ENCODE peak calls at places on chromosomes 5 and 9, in eight cellular contexts. One of them, this sample, is unnamed.

GRCh38 chr5:138438724-138439536 is at the start of gene REEP2:
- DNase-seq in IMR-90: peak
- DNase-seq in CD8-positive, alpha-beta T cell: peak
- DNase-seq in ovary: peak
- DNase-seq in effector memory CD4-positive, alpha-beta T cell: peak
- DNase-seq in AG04450: no peak
- DNase-seq in GM23248: peak
- DNase-seq in upper lobe of left lung: peak
- DNase-seq in this sample: peak

GRCh38 chr9:32839013-32839442 is 55.7 kb downstream of the TMEM215 start:
- DNase-seq in IMR-90: no peak
- DNase-seq in CD8-positive, alpha-beta T cell: no peak
- DNase-seq in ovary: no peak
- DNase-seq in effector memory CD4-positive, alpha-beta T cell: no peak
- DNase-seq in AG04450: no peak
- DNase-seq in GM23248: no peak
- DNase-seq in upper lobe of left lung: no peak
- DNase-seq in this sample: no peak

GRCh38 chr9:88753691-88754367 is 218.9 kb downstream of the NXNL2 start:
- DNase-seq in IMR-90: peak
- DNase-seq in CD8-positive, alpha-beta T cell: no peak
- DNase-seq in ovary: no peak
- DNase-seq in effector memory CD4-positive, alpha-beta T cell: no peak
- DNase-seq in AG04450: no peak
- DNase-seq in GM23248: no peak
- DNase-seq in upper lobe of left lung: no peak
- DNase-seq in this sample: no peak

GRCh38 chr9:131366745-131367401 is 27.0 kb upstream of the PRRC2B start:
- DNase-seq in IMR-90: peak
- DNase-seq in CD8-positive, alpha-beta T cell: no peak
- DNase-seq in ovary: peak
- DNase-seq in effector memory CD4-positive, alpha-beta T cell: no peak
- DNase-seq in AG04450: no peak
- DNase-seq in GM23248: peak
- DNase-seq in upper lobe of left lung: peak
- DNase-seq in this sample: no peak

GRCh38 chr5:37776826-37777225 is 63.0 kb downstream of the GDNF start:
- DNase-seq in IMR-90: peak
- DNase-seq in CD8-positive, alpha-beta T cell: no peak
- DNase-seq in ovary: no peak
- DNase-seq in effector memory CD4-positive, alpha-beta T cell: no peak
- DNase-seq in AG04450: no peak
- DNase-seq in GM23248: peak
- DNase-seq in upper lobe of left lung: no peak
- DNase-seq in this sample: no peak

GRCh38 chr5:11684607-11685006 is 219.6 kb downstream of the CTNND2 start:
- DNase-seq in IMR-90: no peak
- DNase-seq in CD8-positive, alpha-beta T cell: no peak
- DNase-seq in ovary: no peak
- DNase-seq in effector memory CD4-positive, alpha-beta T cell: no peak
- DNase-seq in AG04450: no peak
- DNase-seq in GM23248: no peak
- DNase-seq in upper lobe of left lung: no peak
- DNase-seq in this sample: no peak

GRCh38 chr9:16344343-16344742 is 526.1 kb downstream of the BNC2 start:
- DNase-seq in IMR-90: peak
- DNase-seq in CD8-positive, alpha-beta T cell: no peak
- DNase-seq in ovary: peak
- DNase-seq in effector memory CD4-positive, alpha-beta T cell: no peak
- DNase-seq in AG04450: peak
- DNase-seq in GM23248: peak
- DNase-seq in upper lobe of left lung: no peak
- DNase-seq in this sample: no peak

GRCh38 chr9:36023260-36024048 is 13.3 kb upstream of the RECK start:
- DNase-seq in IMR-90: peak
- DNase-seq in CD8-positive, alpha-beta T cell: peak
- DNase-seq in ovary: peak
- DNase-seq in effector memory CD4-positive, alpha-beta T cell: peak
- DNase-seq in AG04450: no peak
- DNase-seq in GM23248: peak
- DNase-seq in upper lobe of left lung: peak
- DNase-seq in this sample: no peak

GRCh38 chr9:95135756-95136155 is 181.8 kb downstream of the FANCC start:
- DNase-seq in IMR-90: no peak
- DNase-seq in CD8-positive, alpha-beta T cell: no peak
- DNase-seq in ovary: no peak
- DNase-seq in effector memory CD4-positive, alpha-beta T cell: no peak
- DNase-seq in AG04450: no peak
- DNase-seq in GM23248: no peak
- DNase-seq in upper lobe of left lung: no peak
- DNase-seq in this sample: no peak

GRCh38 chr9:8850916-8851315 is 1051.3 kb upstream of the DMAC1 start:
- DNase-seq in IMR-90: no peak
- DNase-seq in CD8-positive, alpha-beta T cell: no peak
- DNase-seq in ovary: no peak
- DNase-seq in effector memory CD4-positive, alpha-beta T cell: no peak
- DNase-seq in AG04450: no peak
- DNase-seq in GM23248: no peak
- DNase-seq in upper lobe of left lung: no peak
- DNase-seq in this sample: no peak

GRCh38 chr5:56812110-56812509 is 3.2 kb upstream of the MAP3K1 start:
- DNase-seq in IMR-90: peak
- DNase-seq in CD8-positive, alpha-beta T cell: no peak
- DNase-seq in ovary: no peak
- DNase-seq in effector memory CD4-positive, alpha-beta T cell: no peak
- DNase-seq in AG04450: no peak
- DNase-seq in GM23248: peak
- DNase-seq in upper lobe of left lung: no peak
- DNase-seq in this sample: no peak

GRCh38 chr9:79134654-79135053 is 437.1 kb upstream of the TLE4 start:
- DNase-seq in IMR-90: peak
- DNase-seq in CD8-positive, alpha-beta T cell: no peak
- DNase-seq in ovary: no peak
- DNase-seq in effector memory CD4-positive, alpha-beta T cell: no peak
- DNase-seq in AG04450: no peak
- DNase-seq in GM23248: peak
- DNase-seq in upper lobe of left lung: no peak
- DNase-seq in this sample: no peak

GRCh38 chr5:173010547-173011464 is 27.2 kb downstream of the ATP6V0E1 start:
- DNase-seq in IMR-90: peak
- DNase-seq in CD8-positive, alpha-beta T cell: no peak
- DNase-seq in ovary: no peak
- DNase-seq in effector memory CD4-positive, alpha-beta T cell: no peak
- DNase-seq in AG04450: no peak
- DNase-seq in GM23248: peak
- DNase-seq in upper lobe of left lung: peak
- DNase-seq in this sample: peak

GRCh38 chr9:126617740-126618133 is 4.0 kb downstream of the LMX1B start:
- DNase-seq in IMR-90: no peak
- DNase-seq in CD8-positive, alpha-beta T cell: no peak
- DNase-seq in ovary: no peak
- DNase-seq in effector memory CD4-positive, alpha-beta T cell: no peak
- DNase-seq in AG04450: no peak
- DNase-seq in GM23248: no peak
- DNase-seq in upper lobe of left lung: no peak
- DNase-seq in this sample: no peak

GRCh38 chr9:133191989-133192388 is 17.1 kb downstream of the OBP2B start:
- DNase-seq in IMR-90: no peak
- DNase-seq in CD8-positive, alpha-beta T cell: no peak
- DNase-seq in ovary: no peak
- DNase-seq in effector memory CD4-positive, alpha-beta T cell: no peak
- DNase-seq in AG04450: no peak
- DNase-seq in GM23248: no peak
- DNase-seq in upper lobe of left lung: no peak
- DNase-seq in this sample: no peak

GRCh38 chr9:132631280-132631679 is 38.5 kb downstream of the DDX31 start:
- DNase-seq in IMR-90: peak
- DNase-seq in CD8-positive, alpha-beta T cell: no peak
- DNase-seq in ovary: no peak
- DNase-seq in effector memory CD4-positive, alpha-beta T cell: no peak
- DNase-seq in AG04450: peak
- DNase-seq in GM23248: peak
- DNase-seq in upper lobe of left lung: no peak
- DNase-seq in this sample: no peak

DNA sequence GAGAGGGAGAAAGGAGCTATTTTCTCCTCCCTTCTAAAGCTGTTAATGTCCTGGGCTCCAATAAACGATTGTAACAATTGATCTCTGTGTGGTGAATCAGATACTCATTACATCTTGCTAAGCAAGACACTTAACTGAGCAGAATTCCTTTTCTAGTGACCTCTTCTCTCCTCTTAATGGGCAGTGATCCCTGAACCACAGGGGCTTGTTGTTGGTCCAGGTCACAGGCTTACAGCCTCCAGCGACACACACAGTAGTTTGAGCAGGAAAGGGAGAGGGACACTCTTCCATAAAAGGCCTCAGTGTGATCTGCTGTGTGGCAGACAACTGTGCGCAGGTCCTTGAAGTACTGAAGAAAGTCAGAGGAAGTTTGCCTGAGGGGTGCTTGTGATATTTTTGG is 58.5 kb upstream of the MYO10 start:
- DNase-seq in IMR-90: no peak
- DNase-seq in CD8-positive, alpha-beta T cell: no peak
- DNase-seq in ovary: no peak
- DNase-seq in effector memory CD4-positive, alpha-beta T cell: no peak
- DNase-seq in AG04450: no peak
- DNase-seq in GM23248: peak
- DNase-seq in upper lobe of left lung: no peak
- DNase-seq in this sample: no peak
- H3K27ac ChIP-seq in IMR-90: peak
- H3K27ac ChIP-seq in CD8-positive, alpha-beta T cell: no peak
- H3K27ac ChIP-seq in ovary: no peak
- H3K27ac ChIP-seq in effector memory CD4-positive, alpha-beta T cell: no peak
- H3K27ac ChIP-seq in AG04450: no peak
- H3K27ac ChIP-seq in GM23248: no peak
- H3K27ac ChIP-seq in upper lobe of left lung: no peak
- H3K27ac ChIP-seq in this sample: no peak

DNA sequence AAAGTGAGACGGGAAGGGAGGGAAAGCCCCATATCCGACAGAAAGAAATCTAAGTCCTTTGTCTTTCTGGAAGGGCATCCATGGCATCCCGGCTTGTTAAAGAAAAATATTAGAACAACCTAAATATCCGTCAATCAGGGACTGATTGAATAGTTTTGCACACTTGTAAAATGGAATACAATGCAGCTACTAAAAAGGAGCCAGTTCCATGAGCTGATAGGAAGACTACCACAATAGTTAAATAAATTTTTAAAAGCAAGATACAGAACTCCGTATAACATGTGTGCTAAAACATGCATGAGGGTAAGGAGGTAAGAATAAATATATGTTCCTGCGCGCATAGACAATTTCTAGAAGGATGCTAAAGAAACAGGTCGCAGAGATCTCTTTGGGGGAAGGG is 12.8 kb upstream of the GNPDA1 start:
- DNase-seq in IMR-90: no peak
- DNase-seq in CD8-positive, alpha-beta T cell: no peak
- DNase-seq in ovary: no peak
- DNase-seq in effector memory CD4-positive, alpha-beta T cell: no peak
- DNase-seq in AG04450: no peak
- DNase-seq in GM23248: no peak
- DNase-seq in upper lobe of left lung: no peak
- DNase-seq in this sample: no peak
- H3K27ac ChIP-seq in IMR-90: no peak
- H3K27ac ChIP-seq in CD8-positive, alpha-beta T cell: peak
- H3K27ac ChIP-seq in ovary: no peak
- H3K27ac ChIP-seq in effector memory CD4-positive, alpha-beta T cell: peak
- H3K27ac ChIP-seq in AG04450: no peak
- H3K27ac ChIP-seq in GM23248: no peak
- H3K27ac ChIP-seq in upper lobe of left lung: no peak
- H3K27ac ChIP-seq in this sample: peak

GRCh38 chr5:1220351-1220750 is 4.8 kb upstream of the SLC6A18 start:
- DNase-seq in IMR-90: no peak
- DNase-seq in CD8-positive, alpha-beta T cell: no peak
- DNase-seq in ovary: no peak
- DNase-seq in effector memory CD4-positive, alpha-beta T cell: no peak
- DNase-seq in AG04450: no peak
- DNase-seq in GM23248: no peak
- DNase-seq in upper lobe of left lung: no peak
- DNase-seq in this sample: no peak
- H3K27ac ChIP-seq in IMR-90: no peak
- H3K27ac ChIP-seq in CD8-positive, alpha-beta T cell: no peak
- H3K27ac ChIP-seq in ovary: no peak
- H3K27ac ChIP-seq in effector memory CD4-positive, alpha-beta T cell: no peak
- H3K27ac ChIP-seq in AG04450: no peak
- H3K27ac ChIP-seq in GM23248: no peak
- H3K27ac ChIP-seq in upper lobe of left lung: no peak
- H3K27ac ChIP-seq in this sample: no peak

DNA sequence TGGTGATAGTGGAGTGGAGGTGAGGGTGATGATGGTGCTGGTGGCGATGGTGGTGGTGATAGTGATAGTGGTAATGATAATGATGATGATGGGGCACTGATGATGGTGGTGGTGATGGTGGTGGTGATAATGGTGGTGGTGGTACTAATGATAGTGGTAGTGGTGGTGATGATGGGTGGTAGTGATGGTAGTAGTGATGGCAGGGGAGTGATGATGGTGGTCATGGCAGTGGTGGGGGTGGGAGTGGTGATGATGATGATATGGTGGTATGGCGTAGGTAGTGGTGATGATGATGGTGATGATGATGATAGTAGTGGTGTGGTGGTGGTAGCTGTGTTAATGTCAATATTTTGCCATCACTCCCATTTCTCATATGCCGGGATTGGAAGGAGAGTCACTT is 44.5 kb upstream of the ORM1 start:
- DNase-seq in IMR-90: no peak
- DNase-seq in CD8-positive, alpha-beta T cell: no peak
- DNase-seq in ovary: peak
- DNase-seq in effector memory CD4-positive, alpha-beta T cell: no peak
- DNase-seq in AG04450: no peak
- DNase-seq in GM23248: no peak
- DNase-seq in upper lobe of left lung: no peak
- DNase-seq in this sample: no peak
- H3K27ac ChIP-seq in IMR-90: no peak
- H3K27ac ChIP-seq in CD8-positive, alpha-beta T cell: no peak
- H3K27ac ChIP-seq in ovary: no peak
- H3K27ac ChIP-seq in effector memory CD4-positive, alpha-beta T cell: no peak
- H3K27ac ChIP-seq in AG04450: no peak
- H3K27ac ChIP-seq in GM23248: no peak
- H3K27ac ChIP-seq in upper lobe of left lung: no peak
- H3K27ac ChIP-seq in this sample: no peak

DNA sequence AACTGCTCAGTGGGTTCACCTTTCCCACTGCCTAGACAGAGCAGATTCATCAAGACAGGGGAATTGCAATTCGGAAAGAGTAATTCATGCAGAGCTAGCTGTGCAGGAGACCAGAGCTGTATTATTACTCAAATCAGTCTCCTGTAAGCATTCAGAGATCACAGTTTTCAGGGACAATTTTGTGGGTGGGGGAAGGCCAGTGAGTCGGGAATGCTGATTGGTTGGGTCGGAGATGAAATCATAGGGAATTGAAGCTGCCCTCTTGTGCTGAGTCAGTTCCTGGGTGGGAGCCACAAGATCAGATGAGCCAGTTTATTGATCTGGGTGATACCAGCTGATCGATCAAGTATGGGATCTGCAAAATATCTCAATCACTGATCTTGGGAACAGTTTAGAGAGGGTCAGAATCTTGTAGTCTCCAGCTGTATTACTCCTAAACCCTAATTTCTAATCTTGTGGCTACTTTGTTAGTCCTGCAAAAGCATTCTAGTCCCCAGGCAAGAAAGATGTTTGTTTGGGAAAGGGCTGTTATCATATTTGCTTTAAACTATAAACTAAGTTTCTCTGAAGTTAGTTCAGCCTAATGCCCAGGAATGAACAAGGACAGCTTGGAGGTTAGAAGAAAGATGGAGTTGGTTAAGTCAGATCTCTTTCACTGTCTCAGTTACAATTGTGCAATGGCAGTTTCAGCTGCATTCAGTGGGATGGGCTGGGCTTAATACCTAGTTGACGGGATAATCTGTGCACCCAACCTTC is 12.7 kb upstream of the SVEP1 start:
- DNase-seq in IMR-90: peak
- DNase-seq in CD8-positive, alpha-beta T cell: no peak
- DNase-seq in ovary: no peak
- DNase-seq in effector memory CD4-positive, alpha-beta T cell: no peak
- DNase-seq in AG04450: no peak
- DNase-seq in GM23248: peak
- DNase-seq in upper lobe of left lung: no peak
- DNase-seq in this sample: no peak
- H3K27ac ChIP-seq in IMR-90: peak
- H3K27ac ChIP-seq in CD8-positive, alpha-beta T cell: no peak
- H3K27ac ChIP-seq in ovary: no peak
- H3K27ac ChIP-seq in effector memory CD4-positive, alpha-beta T cell: no peak
- H3K27ac ChIP-seq in AG04450: no peak
- H3K27ac ChIP-seq in GM23248: no peak
- H3K27ac ChIP-seq in upper lobe of left lung: no peak
- H3K27ac ChIP-seq in this sample: no peak

This sample was measured in substantia nigra.